ENCODE peak calls at places on chromosomes 16 and 17, in ten cellular contexts. K, J, Z, E, B, Q, N, D, Y and I are unnamed samples.

GRCh38 chr16:1103649-1104005 is 7.6 kb upstream of the C1QTNF8 start:
- DNase-seq in K (no peak), Z (no peak), J (no peak), Y (no peak), E (no peak), N (no peak), D (no peak), Q (no peak), B (no peak), I (no peak)

GRCh38 chr17:12738624-12739023 is 50.7 kb upstream of the ARHGAP44 start:
- DNase-seq in N (no peak), Y (no peak), K (no peak), J (no peak), Q (no peak), E (no peak), D (no peak), Z (no peak), B (no peak), I (no peak)

GRCh38 chr16:88883117-88883895 is 16.8 kb upstream of the PABPN1L start:
- DNase-seq in E (no peak), D (no peak), J (no peak), N (no peak), B (no peak), Y (no peak), K (no peak), Q (no peak), Z (no peak), I (no peak)

GRCh38 chr17:45234641-45235040 is 13.0 kb downstream of the FMNL1 start:
- DNase-seq in Z (no peak), E (peak; percentile 55), D (no peak), J (no peak), K (no peak), B (peak; percentile 39), Q (no peak), N (peak; percentile 38), Y (no peak), I (no peak)

GRCh38 chr17:39676198-39676819 is 8.1 kb downstream of the PNMT start:
- DNase-seq in Z (no peak), K (no peak), N (peak; percentile 86), D (no peak), E (peak; percentile 88), Y (no peak), J (no peak), B (peak; percentile 57), Q (no peak), I (no peak)

GRCh38 chr17:40475234-40476210 is 25.9 kb downstream of the TNS4 start:
- DNase-seq in Y (no peak), E (no peak), D (no peak), Q (peak; percentile 24), J (no peak), N (peak; percentile 68), Z (no peak), K (no peak), B (no peak), I (no peak)

GRCh38 chr16:73396556-73396955 is 348.6 kb upstream of the ZFHX3 start:
- DNase-seq in D (no peak), K (no peak), Q (no peak), Z (no peak), N (no peak), J (no peak), Y (no peak), B (no peak), E (no peak), I (no peak)

GRCh38 chr17:28704219-28704858 is 7.3 kb downstream of the PROCA1 start:
- DNase-seq in Z (no peak), K (no peak), J (no peak), Q (no peak), E (no peak), N (no peak), Y (no peak), D (no peak), B (no peak), I (no peak)

GRCh38 chr17:13727441-13728171 is 125.9 kb upstream of the HS3ST3A1 start:
- DNase-seq in N (no peak), Q (no peak), J (no peak), Z (no peak), Y (peak; percentile 53), E (no peak), B (no peak), K (peak; percentile 84), D (no peak), I (peak; percentile 82)

GRCh38 chr17:77437017-77437416 is 296.2 kb downstream of the SEC14L1 start:
- DNase-seq in Z (no peak), D (no peak), J (no peak), E (no peak), N (peak; percentile 81), B (no peak), K (peak; percentile 78), Y (peak; percentile 31), Q (no peak), I (no peak)

GRCh38 chr16:17275076-17275732 is 195.6 kb downstream of the XYLT1 start:
- DNase-seq in N (no peak), Q (no peak), Y (no peak), K (peak; percentile 60), J (no peak), E (no peak), Z (no peak), D (no peak), B (no peak), I (peak; percentile 1)

GRCh38 chr16:89354325-89354724 is 136.0 kb downstream of the ANKRD11 start:
- DNase-seq in K (no peak), D (no peak), Y (no peak), Z (no peak), Q (no peak), J (no peak), E (no peak), B (no peak), N (peak; percentile 76), I (no peak)

GRCh38 chr17:1947743-1948516 is 77.2 kb downstream of the RTN4RL1 start:
- DNase-seq in E (peak; percentile 59), B (no peak), D (no peak), Y (no peak), Z (no peak), N (peak; percentile 49), J (no peak), K (no peak), Q (no peak), I (no peak)

GRCh38 chr17:44865921-44866320 is 18.2 kb downstream of the HIGD1B start:
- DNase-seq in Y (peak; percentile 41), K (no peak), D (no peak), E (no peak), N (no peak), Z (no peak), J (no peak), Q (no peak), B (no peak), I (no peak)

GRCh38 chr17:6261496-6261895 is 173.4 kb downstream of the AIPL1 start:
- DNase-seq in Y (no peak), E (no peak), D (no peak), N (no peak), B (no peak), Z (no peak), J (no peak), Q (no peak), K (no peak), I (no peak)

GRCh38 chr16:72278301-72278700 is 106.3 kb upstream of the PMFBP1 start:
- DNase-seq in N (no peak), Q (no peak), J (no peak), K (no peak), Y (no peak), E (no peak), Z (no peak), D (no peak), B (no peak), I (no peak)

GRCh38 chr17:45428050-45428953 is 4.4 kb downstream of the ARHGAP27 start:
- DNase-seq in B (peak; percentile 68), Y (no peak), J (peak; percentile 99), Z (peak; percentile 81), N (peak; percentile 87), D (peak; percentile 49), K (peak; percentile 44), E (peak; percentile 80), Q (peak; percentile 54), I (no peak)

GRCh38 chr17:66578781-66579489 is 256.0 kb upstream of the CACNG5 start:
- DNase-seq in E (peak; percentile 33), K (no peak), Z (no peak), N (no peak), Y (no peak), Q (no peak), J (no peak), D (no peak), B (no peak), I (no peak)

GRCh38 chr16:35570946-35571345 is 2111.5 kb downstream of the TP53TG3F start:
- DNase-seq in Y (no peak), Z (no peak), B (no peak), E (no peak), K (no peak), J (no peak), Q (no peak), N (no peak), D (no peak), I (no peak)

GRCh38 chr17:16001498-16001897 is 1.9 kb downstream of the TTC19 start:
- DNase-seq in Q (no peak), Y (no peak), J (no peak), K (no peak), N (no peak), E (no peak), D (no peak), Z (no peak), B (no peak), I (no peak)

GRCh38 chr17:17985555-17985954 is 12.9 kb downstream of the DRC3 start:
- DNase-seq in Q (no peak), D (no peak), B (no peak), J (no peak), Z (no peak), N (no peak), Y (no peak), K (no peak), E (peak; percentile 21), I (no peak)

GRCh38 chr16:74734361-74735161 is 33.9 kb upstream of the MLKL start:
- DNase-seq in Y (no peak), K (no peak), E (peak; percentile 41), D (no peak), Q (no peak), Z (no peak), B (no peak), N (no peak), J (no peak), I (no peak)

GRCh38 chr17:56169621-56170020 is 16.3 kb downstream of the ANKFN1 start:
- DNase-seq in B (no peak), J (no peak), E (no peak), D (no peak), Q (no peak), Y (no peak), N (no peak), K (no peak), Z (no peak), I (no peak)

GRCh38 chr16:83744521-83744981 is 63.2 kb upstream of the HSBP1 start:
- DNase-seq in E (no peak), J (peak; percentile 74), B (no peak), D (no peak), Z (no peak), Q (no peak), Y (no peak), K (peak; percentile 22), N (peak; percentile 67), I (no peak)

GRCh38 chr17:72184805-72185204 is 64.0 kb downstream of the SOX9 start:
- DNase-seq in Q (no peak), E (no peak), D (no peak), Y (no peak), N (peak; percentile 63), K (peak; percentile 38), Z (no peak), J (no peak), B (no peak), I (no peak)